ENCODE peak calls at places on chromosome 5, in seven cellular contexts. G, D, Y, V, X, B and S are unnamed samples. For H3K9me3, the result is how much of the 10 kb centered on the place peaks cover.

GRCh38 chr5:169350016-169350415 is 49.1 kb upstream of the SLIT3 start:
- DNase-seq in G (no peak), D (no peak), Y (no peak), V (peak), X (peak), B (no peak), S (peak)

GRCh38 chr5:147407094-147407681 is 102.7 kb downstream of the DPYSL3 start:
- DNase-seq in G (no peak), D (no peak), Y (no peak), V (peak), X (no peak), B (no peak), S (no peak)

GRCh38 chr5:31193591-31194457 is at the start of gene CDH6:
- DNase-seq in G (peak), D (peak), Y (no peak), V (peak), X (no peak), B (peak), S (peak)

GRCh38 chr5:10896016-10896415 is 135.0 kb upstream of the DAP start:
- DNase-seq in G (no peak), D (no peak), Y (no peak), V (no peak), X (peak), B (no peak), S (no peak)

GRCh38 chr5:156505101-156505500 is 178.1 kb downstream of the SGCD start:
- DNase-seq in G (no peak), D (no peak), Y (no peak), V (no peak), X (no peak), B (no peak), S (no peak)

GRCh38 chr5:75235711-75236110 is 967 bp downstream of the ANKRD31 start:
- DNase-seq in G (no peak), D (no peak), Y (no peak), V (no peak), X (no peak), B (no peak), S (no peak)

GRCh38 chr5:146390469-146390868 is 51.8 kb downstream of the POU4F3 start:
- DNase-seq in G (peak), D (no peak), Y (no peak), V (no peak), X (no peak), B (no peak), S (no peak)

GRCh38 chr5:93305984-93306383 is 275.0 kb downstream of the NR2F1-AS1 start:
- DNase-seq in G (peak), D (no peak), Y (no peak), V (no peak), X (peak), B (no peak), S (no peak)

GRCh38 chr5:57785946-57786345 is 303.3 kb upstream of the ACTBL2 start:
- DNase-seq in G (no peak), D (no peak), Y (no peak), V (no peak), X (no peak), B (no peak), S (no peak)

GRCh38 chr5:158014367-158014766 is 155.4 kb upstream of the CLINT1 start:
- DNase-seq in G (no peak), D (no peak), Y (no peak), V (no peak), X (no peak), B (no peak), S (no peak)

GRCh38 chr5:56951946-56952691 is at the start of gene MIER3:
- DNase-seq in G (peak), D (peak), Y (peak), V (peak), X (peak), B (peak), S (peak)

GRCh38 chr5:7616897-7617296 is 221.0 kb downstream of the ADCY2 start:
- DNase-seq in G (peak), D (no peak), Y (no peak), V (no peak), X (no peak), B (no peak), S (no peak)

GRCh38 chr5:18881615-18882014 is 1106.4 kb downstream of the CDH18 start:
- DNase-seq in G (no peak), D (no peak), Y (no peak), V (no peak), X (no peak), B (no peak), S (no peak)
- H3K9me3 ChIP-seq in G (under half), D (under half), Y (under half), V (under half), X (under half), B (under half), S (under half)

GRCh38 chr5:176133877-176134276 is 104.3 kb upstream of the SIMC1 start:
- DNase-seq in G (no peak), D (no peak), Y (no peak), V (no peak), X (no peak), B (no peak), S (no peak)

GRCh38 chr5:176134529-176135223 is 103.5 kb upstream of the SIMC1 start:
- DNase-seq in G (no peak), D (no peak), Y (peak), V (no peak), X (no peak), B (no peak), S (no peak)

GRCh38 chr5:176131771-176132170 is 106.5 kb upstream of the SIMC1 start:
- DNase-seq in G (no peak), D (no peak), Y (no peak), V (no peak), X (no peak), B (no peak), S (no peak)

GRCh38 chr5:176132471-176133288 is 105.5 kb upstream of the SIMC1 start:
- DNase-seq in G (no peak), D (no peak), Y (no peak), V (no peak), X (no peak), B (no peak), S (no peak)

GRCh38 chr5:176133289-176133870 is 104.8 kb upstream of the SIMC1 start:
- DNase-seq in G (peak), D (no peak), Y (peak), V (no peak), X (no peak), B (no peak), S (no peak)
- H3K4me3 ChIP-seq in G (peak), D (no peak), Y (no peak), V (no peak), X (peak), B (no peak), S (no peak)

GRCh38 chr5:180251141-180251540 is 40.7 kb downstream of the MAPK9 start:
- DNase-seq in G (no peak), D (no peak), Y (no peak), V (no peak), X (no peak), B (no peak), S (no peak)
- H3K9me3 ChIP-seq in G (under half), D (under half), Y (under half), V (under half), X (half or more), B (half or more), S (half or more)

GRCh38 chr5:179716286-179716685 is 16.3 kb upstream of the MAML1 start:
- DNase-seq in G (no peak), D (no peak), Y (no peak), V (no peak), X (no peak), B (no peak), S (no peak)

GRCh38 chr5:179724163-179724562 is 8.5 kb upstream of the MAML1 start:
- DNase-seq in G (no peak), D (no peak), Y (no peak), V (no peak), X (no peak), B (no peak), S (no peak)

GRCh38 chr5:179720222-179720621 is 12.4 kb upstream of the MAML1 start:
- DNase-seq in G (no peak), D (no peak), Y (no peak), V (no peak), X (no peak), B (no peak), S (no peak)
- H3K4me3 ChIP-seq in G (no peak), D (no peak), Y (no peak), V (no peak), X (no peak), B (no peak), S (no peak)

GRCh38 chr5:97600486-97600885 is 417.4 kb upstream of the RIOK2 start:
- DNase-seq in G (no peak), D (no peak), Y (no peak), V (no peak), X (no peak), B (no peak), S (no peak)

GRCh38 chr5:97606531-97606930 is 423.5 kb upstream of the RIOK2 start:
- DNase-seq in G (no peak), D (no peak), Y (no peak), V (no peak), X (no peak), B (no peak), S (no peak)

DNA sequence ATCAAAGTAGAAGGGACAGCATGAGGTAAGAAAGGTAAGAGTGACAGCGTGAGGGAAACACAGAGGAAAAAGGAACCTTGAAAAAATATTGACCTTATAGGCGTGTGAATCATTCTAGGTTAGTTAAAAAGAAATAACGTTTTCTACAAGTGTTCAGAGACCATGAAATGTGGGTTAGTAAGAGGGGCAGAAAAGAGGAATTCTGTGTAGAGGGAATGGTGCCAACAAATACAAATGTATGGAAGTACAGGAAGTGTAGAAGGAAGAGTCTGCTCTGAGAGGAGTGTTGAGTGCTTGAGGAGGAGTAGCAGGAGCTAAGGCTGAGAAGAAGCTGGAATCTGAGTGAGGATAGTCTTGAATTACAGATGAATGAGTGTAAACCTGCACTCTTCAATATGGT is 418.6 kb upstream of the RIOK2 start:
- DNase-seq in G (no peak), D (no peak), Y (no peak), V (no peak), X (no peak), B (no peak), S (no peak)
- H3K9me3 ChIP-seq in G (under half), D (under half), Y (under half), V (under half), X (under half), B (under half), S (under half)

GRCh38 chr5:138457532-138458275 is 7.6 kb upstream of the EGR1 start:
- DNase-seq in G (no peak), D (no peak), Y (no peak), V (no peak), X (no peak), B (no peak), S (no peak)
- H3K4me3 ChIP-seq in G (no peak), D (no peak), Y (no peak), V (no peak), X (no peak), B (no peak), S (no peak)